ENCODE peak calls at places on chromosomes 3 and 15, in eight cellular contexts. N is cardiac muscle cell; Z is HepG2; K is CD4-positive, alpha-beta T cell; B is cardiac fibroblast; V is PC-3; H is epithelial cell of esophagus; G is fibroblast of mammary gland. C is an unnamed sample.

GRCh38 chr3:136297826-136298225 is 47.7 kb downstream of the PCCB start:
- DNase-seq in N (no peak), Z (no peak), K (no peak), B (no peak), V (no peak), H (no peak), G (no peak), C (no peak)

GRCh38 chr3:12232785-12233317 is 56.0 kb upstream of the PPARG start:
- DNase-seq in N (no peak), Z (no peak), K (no peak), B (no peak), V (no peak), H (no peak), G (no peak), C (no peak)

GRCh38 chr3:185734725-185735096 is 90.1 kb downstream of the IGF2BP2 start:
- DNase-seq in N (no peak), Z (no peak), K (no peak), B (no peak), V (no peak), H (no peak), G (no peak), C (no peak)

GRCh38 chr3:76024640-76025039 is 239.3 kb upstream of the ZNF717 start:
- DNase-seq in N (peak), Z (peak), K (no peak), B (peak), V (peak), H (peak), G (peak), C (no peak)

GRCh38 chr3:42884324-42884723 is 8.6 kb upstream of the CYP8B1 start:
- DNase-seq in N (no peak), Z (peak), K (no peak), B (no peak), V (peak), H (no peak), G (no peak), C (no peak)

GRCh38 chr3:14082108-14082657 is 42.5 kb downstream of the CHCHD4 start:
- DNase-seq in N (no peak), Z (no peak), K (no peak), B (no peak), V (no peak), H (no peak), G (no peak), C (no peak)

GRCh38 chr15:61994216-61994615 is 66.0 kb downstream of the VPS13C start:
- DNase-seq in N (peak), Z (no peak), K (no peak), B (peak), V (peak), H (peak), G (peak), C (peak)

GRCh38 chr15:44713006-44713966 is 2.0 kb downstream of the B2M start:
- DNase-seq in N (peak), Z (peak), K (no peak), B (peak), V (peak), H (peak), G (peak), C (peak)

GRCh38 chr15:56763496-56763895 is 30.2 kb upstream of the ZNF280D start:
- DNase-seq in N (peak), Z (no peak), K (no peak), B (peak), V (no peak), H (peak), G (no peak), C (no peak)

GRCh38 chr3:10678796-10679376 is 137.1 kb upstream of the SLC6A11 start:
- DNase-seq in N (no peak), Z (no peak), K (no peak), B (no peak), V (no peak), H (no peak), G (no peak), C (no peak)

GRCh38 chr3:61570813-61571212 is 9.4 kb downstream of the PTPRG start:
- DNase-seq in N (peak), Z (no peak), K (no peak), B (peak), V (no peak), H (no peak), G (no peak), C (peak)

GRCh38 chr3:3665961-3666640 is 133.1 kb upstream of the LRRN1 start:
- DNase-seq in N (no peak), Z (no peak), K (no peak), B (no peak), V (no peak), H (no peak), G (no peak), C (peak)

GRCh38 chr15:31080618-31081017 is 20.9 kb downstream of the TRPM1 start:
- DNase-seq in N (peak), Z (no peak), K (no peak), B (peak), V (no peak), H (peak), G (no peak), C (peak)

GRCh38 chr3:147368561-147369151 is 37.7 kb downstream of the ZIC4 start:
- DNase-seq in N (no peak), Z (peak), K (no peak), B (no peak), V (no peak), H (no peak), G (no peak), C (no peak)

GRCh38 chr3:45890405-45890804 is 4.1 kb downstream of the CCR9 start:
- DNase-seq in N (no peak), Z (no peak), K (no peak), B (no peak), V (peak), H (peak), G (no peak), C (peak)

GRCh38 chr15:69852482-69853275 is 245.0 kb downstream of the TLE3 start:
- DNase-seq in N (peak), Z (no peak), K (no peak), B (peak), V (peak), H (no peak), G (no peak), C (no peak)

GRCh38 chr3:133644768-133645167 is 17.0 kb downstream of the TOPBP1 start:
- DNase-seq in N (peak), Z (peak), K (no peak), B (peak), V (peak), H (peak), G (peak), C (peak)

GRCh38 chr15:73956276-73957086 is 30.2 kb downstream of the LOXL1 start:
- DNase-seq in N (peak), Z (no peak), K (no peak), B (peak), V (peak), H (peak), G (peak), C (peak)

GRCh38 chr3:182837855-182838454 is 44.7 kb downstream of the ATP11B start:
- DNase-seq in N (peak), Z (peak), K (no peak), B (peak), V (peak), H (peak), G (peak), C (peak)

GRCh38 chr3:190617185-190617584 is 103.3 kb downstream of the IL1RAP start:
- DNase-seq in N (no peak), Z (peak), K (no peak), B (no peak), V (peak), H (peak), G (no peak), C (no peak)

GRCh38 chr3:159796226-159796625 is 192.4 kb upstream of the IL12A start:
- DNase-seq in N (no peak), Z (no peak), K (no peak), B (no peak), V (no peak), H (no peak), G (no peak), C (no peak)

GRCh38 chr15:55250392-55250791 is 39.2 kb downstream of the RAB27A start:
- DNase-seq in N (peak), Z (peak), K (no peak), B (peak), V (peak), H (peak), G (peak), C (peak)

GRCh38 chr3:143158549-143158988 is 39.0 kb downstream of the CHST2 start:
- DNase-seq in N (peak), Z (no peak), K (no peak), B (no peak), V (no peak), H (peak), G (peak), C (peak)

GRCh38 chr15:53437985-53438841 is 321.2 kb downstream of the WDR72 start:
- DNase-seq in N (no peak), Z (peak), K (no peak), B (no peak), V (no peak), H (no peak), G (no peak), C (no peak)

GRCh38 chr15:73341886-73342600 is 26.7 kb downstream of the HCN4 start:
- DNase-seq in N (peak), Z (no peak), K (no peak), B (peak), V (no peak), H (no peak), G (peak), C (peak)

GRCh38 chr3:127829537-127829936 is 7.2 kb upstream of the MGLL start:
- DNase-seq in N (no peak), Z (no peak), K (no peak), B (no peak), V (no peak), H (no peak), G (no peak), C (no peak)

GRCh38 chr3:18246336-18247060 is 178.6 kb downstream of the SATB1 start:
- DNase-seq in N (no peak), Z (no peak), K (no peak), B (no peak), V (no peak), H (no peak), G (peak), C (no peak)

GRCh38 chr3:148852271-148853000 is 12.7 kb upstream of the CPA3 start:
- DNase-seq in N (no peak), Z (no peak), K (no peak), B (no peak), V (no peak), H (no peak), G (no peak), C (no peak)

GRCh38 chr15:78316211-78317077 is 17.0 kb upstream of the SKIC8 start:
- DNase-seq in N (no peak), Z (no peak), K (no peak), B (no peak), V (no peak), H (peak), G (no peak), C (no peak)

GRCh38 chr3:129612350-129613204 is 6.1 kb upstream of the PLXND1 start:
- DNase-seq in N (no peak), Z (peak), K (no peak), B (no peak), V (peak), H (no peak), G (no peak), C (no peak)

GRCh38 chr3:184262166-184262926 is 993 bp upstream of the CAMK2N2 start:
- DNase-seq in N (no peak), Z (no peak), K (no peak), B (peak), V (no peak), H (peak), G (no peak), C (no peak)

GRCh38 chr15:43126358-43126757 is 7.0 kb upstream of the TMEM62 start:
- DNase-seq in N (no peak), Z (no peak), K (no peak), B (no peak), V (no peak), H (no peak), G (no peak), C (no peak)

GRCh38 chr15:31839388-31839787 is 190.9 kb upstream of the CHRNA7 start:
- DNase-seq in N (no peak), Z (no peak), K (no peak), B (no peak), V (no peak), H (no peak), G (no peak), C (no peak)

GRCh38 chr3:9169951-9170850 is 79.2 kb downstream of the SRGAP3 start:
- DNase-seq in N (no peak), Z (no peak), K (no peak), B (no peak), V (no peak), H (no peak), G (no peak), C (peak)

GRCh38 chr3:173826416-173826815 is 428.9 kb downstream of the NLGN1 start:
- DNase-seq in N (no peak), Z (no peak), K (no peak), B (no peak), V (no peak), H (no peak), G (no peak), C (no peak)

GRCh38 chr3:146854523-146854922 is 249.4 kb upstream of the PLSCR5 start:
- DNase-seq in N (no peak), Z (no peak), K (no peak), B (no peak), V (no peak), H (no peak), G (no peak), C (no peak)

GRCh38 chr3:134666466-134666865 is 15.6 kb upstream of the KY start:
- DNase-seq in N (peak), Z (no peak), K (no peak), B (peak), V (peak), H (peak), G (peak), C (peak)

DNA sequence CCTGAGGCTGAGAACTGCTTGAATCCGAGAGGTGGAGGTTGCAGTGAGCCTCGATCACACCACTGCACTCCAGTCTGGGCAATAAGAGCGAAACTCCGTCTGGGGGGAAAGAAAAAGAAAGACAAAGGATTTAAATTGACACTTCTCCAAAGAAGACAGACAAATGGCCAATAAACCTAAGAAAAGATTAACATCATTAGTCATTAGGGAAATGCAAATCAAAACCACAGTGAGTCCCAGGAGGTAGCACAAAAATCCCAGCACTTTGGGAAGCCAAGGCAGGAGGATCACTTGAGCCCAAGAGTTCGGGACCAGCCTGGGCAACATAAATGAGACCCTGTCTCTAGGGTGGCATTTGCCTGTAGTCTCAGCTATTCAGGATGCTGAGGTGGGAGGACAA is 12.6 kb downstream of the CLPX start:
- DNase-seq in N (no peak), Z (no peak), K (no peak), B (no peak), V (no peak), H (no peak), G (no peak), C (no peak)
- TF ChIP-seq CTCF in N (no peak), Z (no peak), K (no peak), B (no peak), V (no peak), H (no peak), G (no peak), C (no peak)

GRCh38 chr3:89246326-89246725 is 138.9 kb downstream of the EPHA3 start:
- DNase-seq in N (no peak), Z (no peak), K (no peak), B (no peak), V (no peak), H (peak), G (no peak), C (peak)
- TF ChIP-seq CTCF in N (no peak), Z (peak), K (no peak), B (no peak), V (peak), H (peak), G (no peak), C (no peak)

GRCh38 chr3:24067483-24067882 is 122.4 kb downstream of the NR1D2 start:
- DNase-seq in N (no peak), Z (no peak), K (no peak), B (peak), V (no peak), H (peak), G (peak), C (peak)

GRCh38 chr3:24072193-24072592 is 127.1 kb downstream of the NR1D2 start:
- DNase-seq in N (no peak), Z (no peak), K (no peak), B (no peak), V (no peak), H (no peak), G (no peak), C (no peak)

DNA sequence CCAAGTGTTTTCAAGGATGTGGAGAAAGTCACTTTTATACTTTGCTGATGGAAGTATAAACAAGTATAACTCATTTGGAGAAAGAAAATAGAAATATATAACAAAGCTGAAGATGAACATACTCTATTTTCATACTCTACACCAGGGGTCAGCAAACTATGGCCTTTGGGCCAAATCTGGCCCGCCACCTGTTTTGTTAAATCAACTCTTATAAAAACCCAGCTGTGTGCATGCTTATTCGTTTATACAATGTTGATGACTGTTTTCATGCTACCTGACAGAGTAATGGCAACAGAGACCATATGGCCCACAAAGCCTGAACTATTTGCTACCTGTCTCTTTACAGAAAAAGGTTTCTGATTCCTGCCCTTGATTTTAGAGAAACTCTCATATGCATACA is 124.0 kb downstream of the NR1D2 start:
- DNase-seq in N (peak), Z (peak), K (no peak), B (peak), V (peak), H (no peak), G (peak), C (peak)
- TF ChIP-seq CTCF in N (peak), Z (peak), K (no peak), B (no peak), V (peak), H (peak), G (peak), C (peak)

GRCh38 chr15:66085128-66085527 is 168.4 kb downstream of the MEGF11 start:
- DNase-seq in N (no peak), Z (peak), K (no peak), B (no peak), V (peak), H (no peak), G (no peak), C (peak)
- TF ChIP-seq CTCF in N (no peak), Z (peak), K (no peak), B (no peak), V (no peak), H (no peak), G (no peak), C (no peak)

DNA sequence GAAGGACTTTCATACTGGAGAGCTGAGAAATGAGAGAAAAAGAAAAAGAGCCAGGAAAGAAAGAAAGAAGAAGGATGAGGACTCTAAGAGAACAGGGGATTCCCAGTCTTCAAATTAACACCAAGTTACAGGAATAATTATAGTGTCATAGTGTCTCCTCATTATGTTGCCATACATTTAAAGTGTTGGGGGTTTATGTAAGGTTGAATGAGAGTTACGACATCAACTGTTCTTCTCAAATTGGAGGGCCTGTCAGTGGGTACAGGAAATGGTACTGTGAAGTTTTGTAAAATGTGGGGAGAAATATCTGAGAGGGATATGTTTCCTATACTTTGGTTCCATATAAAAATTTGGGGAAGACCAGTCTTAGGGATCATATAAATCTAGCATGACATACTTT is 12.3 kb upstream of the CD200 start:
- DNase-seq in N (no peak), Z (no peak), K (no peak), B (no peak), V (no peak), H (no peak), G (no peak), C (no peak)
- TF ChIP-seq CTCF in N (no peak), Z (no peak), K (no peak), B (no peak), V (no peak), H (no peak), G (no peak), C (no peak)

DNA sequence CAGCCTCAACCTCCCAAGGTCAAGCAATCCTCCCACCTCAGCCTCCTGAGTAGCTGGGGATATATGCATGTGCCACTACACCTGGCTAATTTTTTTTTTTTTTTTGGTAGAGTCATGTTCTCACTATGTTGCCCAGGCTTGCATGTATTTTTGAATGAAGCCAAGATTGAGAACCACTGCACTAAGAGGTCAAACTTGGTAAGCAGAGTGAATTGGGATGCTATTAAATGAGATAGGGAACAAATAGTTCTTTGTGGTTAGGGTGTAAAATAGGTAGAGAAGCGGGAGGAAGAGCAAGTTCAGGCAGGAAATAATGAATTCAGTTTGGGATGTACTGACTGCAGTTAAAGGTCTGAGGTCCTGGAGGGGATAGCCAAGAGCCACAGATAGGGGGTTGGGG is 39.9 kb upstream of the PIAS1 start:
- DNase-seq in N (no peak), Z (no peak), K (no peak), B (no peak), V (no peak), H (no peak), G (no peak), C (no peak)
- TF ChIP-seq CTCF in N (no peak), Z (no peak), K (no peak), B (no peak), V (no peak), H (no peak), G (no peak), C (no peak)

GRCh38 chr3:51969841-51970240 is 2.6 kb upstream of the PCBP4 start:
- DNase-seq in N (no peak), Z (no peak), K (no peak), B (no peak), V (no peak), H (no peak), G (no peak), C (no peak)

GRCh38 chr3:51968175-51968681 is 974 bp upstream of the PCBP4 start:
- DNase-seq in N (peak), Z (peak), K (no peak), B (peak), V (no peak), H (no peak), G (peak), C (no peak)

GRCh38 chr3:51971350-51971749 is 2.5 kb downstream of the ABHD14B start:
- DNase-seq in N (no peak), Z (no peak), K (no peak), B (no peak), V (no peak), H (no peak), G (no peak), C (no peak)

GRCh38 chr3:51968883-51969674 is 1.8 kb upstream of the PCBP4 start:
- DNase-seq in N (no peak), Z (no peak), K (no peak), B (no peak), V (no peak), H (no peak), G (no peak), C (no peak)

GRCh38 chr3:51970606-51971300 is 3.1 kb downstream of the ABHD14B start:
- DNase-seq in N (no peak), Z (no peak), K (no peak), B (no peak), V (no peak), H (peak), G (no peak), C (no peak)
- TF ChIP-seq CTCF in N (no peak), Z (no peak), K (no peak), B (no peak), V (no peak), H (no peak), G (no peak), C (no peak)

DNA sequence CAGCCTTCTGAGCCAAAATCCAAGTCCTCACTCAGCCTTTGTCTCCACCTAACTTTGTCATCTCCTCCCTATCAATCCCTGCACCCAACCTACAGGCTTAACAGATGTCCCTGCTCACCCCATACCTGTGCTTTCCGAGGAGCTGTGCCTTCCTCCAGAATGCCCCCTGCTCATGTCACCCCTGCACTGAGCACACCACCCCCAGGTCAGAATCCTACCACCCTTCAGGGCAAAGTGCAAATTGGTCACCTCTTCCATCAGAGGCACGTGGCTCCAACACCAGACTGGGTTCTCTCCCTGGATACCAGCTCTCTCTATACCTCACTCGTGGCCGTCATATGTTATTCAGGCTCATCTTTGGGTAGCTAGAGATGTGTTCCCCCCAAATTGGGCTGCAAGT is 29.8 kb downstream of the HOMER2 start:
- DNase-seq in N (no peak), Z (no peak), K (no peak), B (no peak), V (no peak), H (no peak), G (no peak), C (no peak)
- TF ChIP-seq CTCF in N (no peak), Z (no peak), K (no peak), B (no peak), V (no peak), H (no peak), G (no peak), C (no peak)

GRCh38 chr3:69385723-69386483 is at the start of gene FRMD4B:
- DNase-seq in N (peak), Z (peak), K (no peak), B (peak), V (peak), H (peak), G (peak), C (peak)
- TF ChIP-seq CTCF in N (peak), Z (peak), K (no peak), B (peak), V (peak), H (no peak), G (no peak), C (peak)

C was measured in MCF 10A.